ENCODE peak calls at places on chromosome 14, in ten cellular contexts. J is BJ, N is PC-9, E is transverse colon, X is K562, U is fibroblast of mammary gland, I is astrocyte of the spinal cord, S is bronchial epithelial cell, D is pancreas, V is AG10803. A is an unnamed sample.

GRCh38 chr14:76708771-76709170 is 52.5 kb upstream of the VASH1 start:
- DNase-seq in J (no peak), N (no peak), E (no peak), X (no peak), U (no peak), I (no peak), S (no peak), D (no peak), V (no peak), A (no peak)

GRCh38 chr14:51533160-51533559 is 118.5 kb upstream of the FRMD6 start:
- DNase-seq in J (peak), N (peak), E (no peak), X (no peak), U (peak), I (peak), S (peak), D (no peak), V (peak), A (peak)

GRCh38 chr14:79659995-79660975 is 551.0 kb downstream of the DIO2 start:
- DNase-seq in J (no peak), N (no peak), E (no peak), X (no peak), U (no peak), I (no peak), S (no peak), D (no peak), V (no peak), A (no peak)

GRCh38 chr14:96160913-96161310 is 43.7 kb upstream of the BDKRB2 start:
- DNase-seq in J (no peak), N (no peak), E (no peak), X (no peak), U (no peak), I (no peak), S (no peak), D (no peak), V (no peak), A (no peak)

GRCh38 chr14:63032056-63032455 is 13.2 kb downstream of the KCNH5 start:
- DNase-seq in J (no peak), N (no peak), E (no peak), X (no peak), U (no peak), I (no peak), S (no peak), D (no peak), V (no peak), A (peak)

GRCh38 chr14:67514203-67514607 is 18.9 kb upstream of the PLEKHH1 start:
- DNase-seq in J (no peak), N (no peak), E (peak), X (no peak), U (no peak), I (no peak), S (no peak), D (no peak), V (no peak), A (peak)

GRCh38 chr14:61269321-61270083 is 11.6 kb downstream of the TMEM30B start:
- DNase-seq in J (no peak), N (peak), E (peak), X (peak), U (peak), I (peak), S (peak), D (peak), V (peak), A (peak)

GRCh38 chr14:21317433-21317832 is 37.5 kb downstream of the RPGRIP1 start:
- DNase-seq in J (no peak), N (no peak), E (no peak), X (no peak), U (no peak), I (no peak), S (no peak), D (no peak), V (no peak), A (no peak)

GRCh38 chr14:100747021-100747586 is 20.4 kb downstream of the DLK1 start:
- DNase-seq in J (peak), N (peak), E (no peak), X (no peak), U (peak), I (peak), S (peak), D (no peak), V (peak), A (peak)

GRCh38 chr14:98176910-98177309 is 1095.1 kb downstream of the BCL11B start:
- DNase-seq in J (no peak), N (no peak), E (no peak), X (no peak), U (no peak), I (no peak), S (no peak), D (no peak), V (no peak), A (no peak)

DNA sequence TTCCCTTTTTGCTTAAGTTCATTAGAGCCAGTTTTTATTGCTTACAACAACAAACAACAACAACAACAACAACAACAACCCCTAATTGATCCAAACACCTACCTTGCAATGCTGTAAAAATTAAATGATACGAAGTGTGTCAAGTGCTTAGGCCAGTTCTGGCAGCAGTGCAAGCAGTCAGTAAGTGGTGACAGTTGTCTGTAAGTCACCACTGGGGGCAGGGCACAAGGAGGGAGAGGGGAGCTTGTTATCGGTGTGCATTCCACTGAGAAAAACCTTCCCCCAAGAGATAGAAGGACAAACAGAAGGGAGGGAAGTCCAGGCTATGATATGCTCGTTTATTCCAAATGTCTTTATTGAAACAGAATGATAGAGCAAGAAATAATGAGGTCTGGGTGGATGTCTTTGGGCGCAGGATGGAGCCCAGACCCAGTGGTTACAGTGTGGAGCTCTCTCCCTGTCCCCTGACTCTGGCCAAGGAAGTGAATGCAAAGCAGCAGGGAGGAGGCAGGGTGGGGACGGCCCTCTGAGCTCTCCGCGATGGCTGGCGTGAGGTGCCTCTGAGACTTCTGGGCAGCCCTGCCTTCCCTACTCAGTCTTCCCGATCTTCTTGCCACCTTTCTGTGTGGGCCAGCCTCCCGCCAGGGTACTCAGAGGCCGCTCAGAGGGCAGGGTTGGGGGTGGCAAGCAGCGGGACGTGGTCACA is 6.5 kb downstream of the SLC22A17 start:
- DNase-seq in J (no peak), N (no peak), E (no peak), X (peak), U (no peak), I (no peak), S (no peak), D (no peak), V (no peak), A (no peak)
- TF ChIP-seq CTCF in J (no peak), N (no peak), E (no peak), X (peak), U (no peak), I (no peak), S (no peak), D (no peak), V (no peak), A (no peak)

GRCh38 chr14:35632276-35633071 is 98.5 kb downstream of the INSM2 start:
- DNase-seq in J (peak), N (no peak), E (no peak), X (no peak), U (peak), I (no peak), S (no peak), D (no peak), V (peak), A (peak)

GRCh38 chr14:35637269-35637668 is 103.3 kb downstream of the INSM2 start:
- DNase-seq in J (no peak), N (no peak), E (no peak), X (no peak), U (no peak), I (no peak), S (no peak), D (no peak), V (no peak), A (no peak)
- H3K4me3 ChIP-seq in J (no peak), N (no peak), E (no peak), X (no peak), U (no peak), I (no peak), S (no peak), D (no peak), V (no peak), A (no peak)

GRCh38 chr14:93787465-93788306 is 599 bp downstream of the PRIMA1 start:
- DNase-seq in J (no peak), N (no peak), E (no peak), X (no peak), U (no peak), I (no peak), S (no peak), D (no peak), V (no peak), A (no peak)

GRCh38 chr14:93788307-93788556 is at the start of gene PRIMA1:
- DNase-seq in J (no peak), N (no peak), E (no peak), X (no peak), U (no peak), I (no peak), S (no peak), D (no peak), V (no peak), A (no peak)

GRCh38 chr14:93789366-93790130 is 1.3 kb upstream of the PRIMA1 start:
- DNase-seq in J (no peak), N (no peak), E (no peak), X (no peak), U (no peak), I (no peak), S (no peak), D (no peak), V (no peak), A (no peak)

GRCh38 chr14:93790966-93791365 is 2.7 kb upstream of the PRIMA1 start:
- DNase-seq in J (no peak), N (no peak), E (no peak), X (no peak), U (no peak), I (no peak), S (no peak), D (no peak), V (no peak), A (no peak)

GRCh38 chr14:93788557-93789365 is 476 bp upstream of the PRIMA1 start:
- DNase-seq in J (no peak), N (no peak), E (peak), X (no peak), U (peak), I (no peak), S (no peak), D (no peak), V (no peak), A (no peak)
- TF ChIP-seq CTCF in J (no peak), N (no peak), E (peak), X (no peak), U (no peak), I (no peak), S (no peak), D (no peak), V (no peak), A (no peak)

DNA sequence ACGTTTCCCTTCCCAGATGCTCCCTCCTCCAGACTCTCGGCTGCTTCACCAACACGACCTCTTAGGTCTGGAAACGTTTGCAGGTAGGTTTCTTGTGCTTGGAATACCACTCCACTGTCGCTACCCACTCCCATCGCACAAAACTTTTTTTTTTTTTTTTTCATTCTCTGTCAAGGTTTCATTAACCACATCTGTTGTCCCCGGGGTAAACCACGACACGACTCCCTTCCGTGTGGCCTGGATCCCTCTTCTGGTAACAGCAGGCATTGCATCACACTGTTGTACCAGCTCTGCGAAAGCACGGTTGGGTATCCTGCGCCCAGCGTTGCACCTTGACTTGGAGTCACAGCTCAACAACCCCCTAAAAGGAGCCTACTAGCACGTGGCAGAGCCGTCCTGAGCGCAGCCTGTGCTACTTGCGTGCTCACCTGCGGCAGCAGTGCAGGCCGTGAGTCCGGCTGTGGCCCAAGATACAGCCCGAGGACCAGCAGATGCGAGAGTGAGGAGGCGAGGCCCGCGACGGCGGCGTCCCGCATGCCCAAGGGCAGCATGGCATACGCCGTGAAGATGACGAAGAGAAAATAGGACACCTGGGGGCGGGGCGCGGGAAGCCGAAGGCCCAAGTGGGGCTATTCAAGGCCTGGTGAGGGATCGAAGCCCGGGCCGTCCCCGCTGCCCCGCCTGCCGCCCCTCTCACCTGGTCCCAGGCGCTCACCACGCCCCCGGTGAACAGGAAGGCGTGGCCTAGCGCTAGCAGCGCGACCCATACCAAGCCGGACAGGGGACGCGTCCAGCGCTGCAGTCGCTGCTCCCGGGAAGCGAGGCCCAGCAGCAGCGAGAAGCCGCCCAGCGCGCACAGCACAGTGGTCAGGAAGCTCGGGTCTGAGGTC is 2.5 kb downstream of the ADCY4 start:
- DNase-seq in J (no peak), N (no peak), E (peak), X (peak), U (peak), I (peak), S (peak), D (peak), V (peak), A (peak)
- H3K4me3 ChIP-seq in J (no peak), N (no peak), E (no peak), X (peak), U (no peak), I (peak), S (peak), D (no peak), V (peak), A (peak)

DNA sequence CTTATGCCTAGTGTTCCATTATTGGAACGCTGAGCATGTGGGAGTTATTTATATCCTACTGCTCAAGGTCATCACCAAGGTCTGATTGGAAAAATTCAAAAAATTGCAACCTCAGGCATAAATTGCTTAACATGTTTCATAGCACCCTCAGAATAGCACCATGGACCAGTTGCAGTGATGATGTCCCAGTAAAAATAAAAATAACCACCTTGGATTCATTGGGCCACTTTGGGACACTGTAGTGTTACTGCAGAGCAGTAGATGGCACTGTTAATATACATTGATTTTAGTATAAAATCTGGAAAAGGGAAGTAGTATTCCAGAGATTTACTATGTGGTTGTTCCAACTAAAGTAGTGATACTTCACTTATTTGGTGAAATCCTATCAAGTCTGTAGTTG is 31.0 kb upstream of the PTCSC3 start:
- DNase-seq in J (no peak), N (no peak), E (no peak), X (no peak), U (peak), I (no peak), S (peak), D (no peak), V (no peak), A (peak)
- TF ChIP-seq CTCF in J (peak), N (peak), E (peak), X (peak), U (peak), I (peak), S (peak), D (no peak), V (peak), A (peak)

GRCh38 chr14:54593860-54594259 is 26.9 kb downstream of the SAMD4A start:
- DNase-seq in J (no peak), N (no peak), E (no peak), X (no peak), U (peak), I (peak), S (peak), D (no peak), V (no peak), A (peak)
- H3K4me3 ChIP-seq in J (no peak), N (no peak), E (no peak), X (no peak), U (no peak), I (no peak), S (no peak), D (no peak), V (no peak), A (no peak)

A was measured in fibroblast of the aortic adventitia.